ENCODE peak calls at places on chromosome 15, in seven cellular contexts. E, D, Q, S, J, P and G are unnamed samples. For H3K36me3, the result is how much of the 10 kb centered on the place peaks cover.

GRCh38 chr15:52150043-52150825 is 37.7 kb upstream of the BCL2L10 start:
- DNase-seq in E (peak), D (no peak), Q (no peak), S (no peak), J (no peak), P (no peak), G (no peak)

GRCh38 chr15:98560338-98560737 is 88.0 kb upstream of the IGF1R start:
- DNase-seq in E (no peak), D (no peak), Q (no peak), S (no peak), J (no peak), P (no peak), G (no peak)

GRCh38 chr15:89122532-89123525 is 34.6 kb downstream of the ABHD2 start:
- DNase-seq in E (no peak), D (no peak), Q (no peak), S (no peak), J (no peak), P (no peak), G (no peak)

GRCh38 chr15:71379893-71380292 is 264.6 kb downstream of the THSD4 start:
- DNase-seq in E (no peak), D (no peak), Q (no peak), S (no peak), J (no peak), P (no peak), G (no peak)

GRCh38 chr15:43441316-43441715 is 51.6 kb downstream of the TP53BP1 start:
- DNase-seq in E (no peak), D (no peak), Q (no peak), S (no peak), J (no peak), P (no peak), G (no peak)

GRCh38 chr15:19973718-19974117 is 567.9 kb downstream of the GOLGA6L6 start:
- DNase-seq in E (no peak), D (no peak), Q (no peak), S (no peak), J (no peak), P (peak), G (no peak)

GRCh38 chr15:96321422-96322391 is 8.8 kb upstream of the NR2F2 start:
- DNase-seq in E (no peak), D (peak), Q (peak), S (peak), J (no peak), P (no peak), G (no peak)

GRCh38 chr15:66269326-66270090 is 16.0 kb upstream of the MEGF11 start:
- DNase-seq in E (no peak), D (peak), Q (peak), S (no peak), J (no peak), P (peak), G (peak)

GRCh38 chr15:27359586-27359985 is 388.6 kb downstream of the GABRG3 start:
- DNase-seq in E (no peak), D (no peak), Q (no peak), S (no peak), J (no peak), P (no peak), G (no peak)

DNA sequence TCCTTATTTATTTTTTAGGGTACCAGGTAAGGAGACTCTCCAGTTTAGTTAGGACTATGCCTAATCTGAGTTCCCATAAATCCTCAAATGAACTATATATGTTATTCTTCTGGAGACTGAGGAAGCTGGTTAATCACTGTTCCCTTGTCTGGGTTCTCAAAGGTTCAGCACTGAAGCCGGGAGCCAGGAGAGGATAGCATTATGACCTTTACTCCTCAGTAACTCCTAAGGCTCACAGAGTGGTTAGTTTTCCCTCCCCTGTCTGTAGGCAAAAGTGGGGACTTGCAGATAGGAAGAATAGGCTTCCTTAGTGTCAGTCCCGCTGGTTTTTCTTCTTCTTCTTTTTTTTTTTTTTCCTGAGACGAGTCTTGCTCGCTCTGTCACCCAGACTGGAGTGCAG is 50.4 kb downstream of the CRTC3 start:
- DNase-seq in E (no peak), D (no peak), Q (no peak), S (no peak), J (no peak), P (no peak), G (no peak)
- H3K27ac ChIP-seq in E (no peak), D (no peak), Q (no peak), S (no peak), J (no peak), P (no peak), G (no peak)

GRCh38 chr15:76217029-76217866 is 94.0 kb downstream of the ETFA start:
- DNase-seq in E (no peak), D (no peak), Q (no peak), S (no peak), J (no peak), P (peak), G (no peak)
- H3K36me3 ChIP-seq in E (under half), D (under half), Q (under half), S (under half), J (under half), P (under half), G (under half)

DNA sequence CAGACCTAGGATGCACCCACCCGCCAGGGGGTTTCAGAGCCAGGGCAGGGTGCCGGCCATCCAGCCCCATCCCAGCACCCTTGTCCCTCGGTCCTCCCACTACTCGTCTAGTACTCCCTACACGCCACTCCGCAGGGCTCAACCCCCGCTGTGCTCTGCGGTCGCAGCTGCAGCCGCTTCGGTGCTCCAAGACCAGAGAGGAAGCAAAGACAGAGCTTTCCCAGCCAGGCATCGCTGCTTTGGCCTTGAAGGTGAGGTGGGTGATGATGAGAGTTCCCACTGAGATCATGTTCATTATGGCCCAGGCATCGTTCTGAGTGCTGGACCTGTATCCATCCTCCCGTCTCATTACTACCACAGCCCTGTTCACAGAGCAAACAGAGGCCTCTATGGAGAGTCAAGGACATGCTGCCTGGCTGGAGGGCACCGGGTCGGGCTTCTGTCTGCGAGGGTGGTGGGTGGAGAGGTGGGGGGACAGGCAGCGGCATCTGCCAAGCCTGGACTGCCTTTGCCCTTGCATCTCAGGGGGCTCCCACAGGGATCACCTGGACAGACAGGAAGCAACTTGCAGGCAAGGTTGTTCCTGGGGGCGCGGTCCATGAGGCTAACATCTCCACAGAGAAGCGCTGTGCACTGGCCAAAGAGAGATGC is 66.9 kb downstream of the KLF13 start:
- DNase-seq in E (peak), D (peak), Q (no peak), S (no peak), J (peak), P (no peak), G (no peak)
- H3K4me3 ChIP-seq in E (peak), D (no peak), Q (peak), S (peak), J (no peak), P (no peak), G (no peak)

DNA sequence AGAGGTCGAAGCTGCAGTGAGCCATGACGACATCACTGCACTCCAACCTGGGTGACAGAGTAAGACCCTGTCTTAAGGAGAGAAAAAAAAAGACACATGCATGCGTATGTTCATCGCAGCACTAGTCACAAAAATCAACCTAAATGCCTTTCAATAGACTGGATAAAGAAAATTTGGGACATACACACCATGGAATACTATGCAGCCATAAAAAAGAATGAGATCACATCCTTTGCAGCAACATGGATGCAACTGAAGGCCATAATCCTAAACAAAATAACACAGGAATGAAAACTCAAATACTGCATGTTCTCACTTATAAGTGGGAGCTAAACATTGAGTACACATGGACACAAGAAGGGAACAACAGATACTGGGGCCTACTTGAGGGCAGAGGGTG is 53.1 kb downstream of the FSIP1 start:
- DNase-seq in E (no peak), D (no peak), Q (no peak), S (no peak), J (no peak), P (no peak), G (no peak)
- H3K27ac ChIP-seq in E (no peak), D (no peak), Q (no peak), S (no peak), J (no peak), P (no peak), G (no peak)

GRCh38 chr15:61994216-61994615 is 66.0 kb downstream of the VPS13C start:
- DNase-seq in E (no peak), D (no peak), Q (no peak), S (no peak), J (no peak), P (no peak), G (no peak)
- H3K36me3 ChIP-seq in E (under half), D (under half), Q (under half), S (under half), J (under half), P (under half), G (under half)

DNA sequence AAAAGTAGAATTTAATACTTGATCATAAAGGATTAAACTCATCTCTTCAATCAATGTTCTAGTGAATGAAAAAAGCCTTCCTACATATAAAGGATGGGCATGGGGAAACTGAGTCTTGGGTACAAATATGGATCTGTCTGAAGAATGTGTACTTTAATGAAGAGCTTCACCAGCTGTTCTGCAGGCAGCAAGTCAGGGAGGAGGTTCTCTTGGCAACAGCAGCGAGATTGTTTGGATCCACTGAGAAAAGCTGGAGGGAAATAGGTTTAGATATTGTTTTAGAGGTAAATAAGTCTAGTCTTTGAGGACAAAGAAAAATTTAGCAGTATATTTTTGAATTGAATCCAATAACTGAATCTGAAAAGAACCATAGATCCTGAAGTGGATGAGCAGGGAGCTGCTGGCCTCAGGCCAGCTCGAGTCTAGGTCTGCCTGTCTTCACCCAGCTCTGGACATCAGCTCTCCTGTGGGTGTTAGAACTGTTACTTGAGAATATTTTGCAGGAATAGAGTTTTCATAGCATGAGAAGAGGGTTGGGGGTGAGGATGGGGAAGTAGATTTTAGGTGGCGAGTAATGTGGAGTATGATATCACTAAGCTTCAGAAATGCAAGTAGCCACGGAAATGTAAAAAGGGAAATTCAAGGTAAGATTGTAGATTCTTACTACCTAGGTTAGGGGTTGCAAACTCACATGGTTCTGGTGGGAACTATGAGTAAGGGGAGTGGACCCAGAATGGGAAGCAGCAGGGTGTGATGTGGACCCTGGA is 6.0 kb downstream of the RAB8B start:
- DNase-seq in E (no peak), D (no peak), Q (no peak), S (no peak), J (no peak), P (no peak), G (no peak)
- H3K4me3 ChIP-seq in E (no peak), D (no peak), Q (no peak), S (peak), J (peak), P (no peak), G (no peak)

GRCh38 chr15:83928878-83929418 is 275.0 kb downstream of the ADAMTSL3 start:
- DNase-seq in E (no peak), D (no peak), Q (no peak), S (no peak), J (no peak), P (no peak), G (no peak)

GRCh38 chr15:83929619-83930018 is 275.7 kb downstream of the ADAMTSL3 start:
- DNase-seq in E (no peak), D (no peak), Q (no peak), S (no peak), J (no peak), P (no peak), G (no peak)

GRCh38 chr15:83930813-83931212 is 276.9 kb downstream of the ADAMTSL3 start:
- DNase-seq in E (no peak), D (no peak), Q (no peak), S (no peak), J (no peak), P (no peak), G (no peak)

GRCh38 chr15:83928392-83928734 is 274.4 kb downstream of the ADAMTSL3 start:
- DNase-seq in E (no peak), D (no peak), Q (no peak), S (no peak), J (no peak), P (no peak), G (no peak)

GRCh38 chr15:83930392-83930791 is 276.5 kb downstream of the ADAMTSL3 start:
- DNase-seq in E (no peak), D (no peak), Q (no peak), S (no peak), J (no peak), P (no peak), G (no peak)
- H3K27ac ChIP-seq in E (peak), D (no peak), Q (no peak), S (peak), J (peak), P (no peak), G (no peak)